ENCODE peak calls at places on chromosome 16, in four cellular contexts. W, O, N and G are unnamed samples.
A peak's percentile ranks its signal among the peaks of the same experiment; 100 is the strongest.

GRCh38 chr16:75256871-75257343 is 5.5 kb upstream of the BCAR1 start:
- DNase-seq in W (no peak), O (no peak), N (no peak), G (no peak)

GRCh38 chr16:29877266-29877961 is 14.4 kb upstream of the CDIPT start:
- DNase-seq in W (peak; percentile 29), O (no peak), N (no peak), G (no peak)

GRCh38 chr16:57277586-57277985 is 6.9 kb downstream of the PLLP start:
- DNase-seq in W (peak; percentile 27), O (peak; percentile 12), N (no peak), G (no peak)

GRCh38 chr16:10736926-10737625 is 6.6 kb upstream of the NUBP1 start:
- DNase-seq in W (peak; percentile 62), O (peak; percentile 33), N (peak; percentile 55), G (peak; percentile 54)

GRCh38 chr16:22648941-22649340 is 138.2 kb downstream of the NPIPB5 start:
- DNase-seq in W (no peak), O (no peak), N (no peak), G (no peak)

GRCh38 chr16:47903470-47903869 is 252.3 kb downstream of the ABCC12 start:
- DNase-seq in W (no peak), O (no peak), N (no peak), G (no peak)

GRCh38 chr16:89185062-89185751 is 13.7 kb downstream of the CDH15 start:
- DNase-seq in W (no peak), O (no peak), N (no peak), G (no peak)

GRCh38 chr16:58533751-58534470 is 18.6 kb downstream of the SETD6 start:
- DNase-seq in W (no peak), O (no peak), N (no peak), G (no peak)

GRCh38 chr16:88855176-88855575 is 1.6 kb downstream of the GALNS start:
- DNase-seq in W (no peak), O (no peak), N (no peak), G (no peak)

GRCh38 chr16:1538804-1539520 is 5.5 kb downstream of the TMEM204 start:
- DNase-seq in W (no peak), O (peak; percentile 23), N (peak; percentile 80), G (no peak)

GRCh38 chr16:53147500-53148065 is 92.8 kb downstream of the CHD9 start:
- DNase-seq in W (no peak), O (no peak), N (no peak), G (no peak)

GRCh38 chr16:12600536-12601256 is 203.0 kb downstream of the CPPED1 start:
- DNase-seq in W (no peak), O (no peak), N (no peak), G (no peak)

GRCh38 chr16:46895399-46896313 is 11.5 kb downstream of the GPT2 start:
- DNase-seq in W (no peak), O (no peak), N (no peak), G (no peak)

GRCh38 chr16:11017499-11017898 is 73.1 kb downstream of the CLEC16A start:
- DNase-seq in W (no peak), O (no peak), N (no peak), G (no peak)

GRCh38 chr16:11303405-11304138 is 22.4 kb upstream of the PRM1 start:
- DNase-seq in W (no peak), O (no peak), N (no peak), G (no peak)

GRCh38 chr16:77788196-77789084 is at the start of gene VAT1L:
- DNase-seq in W (no peak), O (no peak), N (no peak), G (no peak)